ENCODE peak calls at places on chromosomes 13 and 19, in five cellular contexts. One of them, this sample, is unnamed.

GRCh38 chr13:65679240-65679639 is 1550.9 kb downstream of the PCDH9 start:
- DNase-seq in astrocyte of the spinal cord: peak; percentile 46
- DNase-seq in IMR-90: peak; percentile 54
- DNase-seq in CD8-positive, alpha-beta T cell: no peak
- DNase-seq in spleen: no peak
- DNase-seq in this sample: no peak

GRCh38 chr13:48125794-48126228 is 30.9 kb upstream of the MED4 start:
- DNase-seq in astrocyte of the spinal cord: peak; percentile 67
- DNase-seq in IMR-90: no peak
- DNase-seq in CD8-positive, alpha-beta T cell: no peak
- DNase-seq in spleen: no peak
- DNase-seq in this sample: no peak

GRCh38 chr19:43290568-43291359 is 21.4 kb upstream of the PSG9 start:
- DNase-seq in astrocyte of the spinal cord: peak; percentile 8
- DNase-seq in IMR-90: no peak
- DNase-seq in CD8-positive, alpha-beta T cell: no peak
- DNase-seq in spleen: no peak
- DNase-seq in this sample: no peak

GRCh38 chr13:87677334-87678234 is 6.4 kb downstream of the SLITRK5 start:
- DNase-seq in astrocyte of the spinal cord: peak; percentile 27
- DNase-seq in IMR-90: no peak
- DNase-seq in CD8-positive, alpha-beta T cell: no peak
- DNase-seq in spleen: peak; percentile 80
- DNase-seq in this sample: peak; percentile 21

GRCh38 chr13:80050252-80050651 is 290.7 kb downstream of the SPRY2 start:
- DNase-seq in astrocyte of the spinal cord: peak; percentile 62
- DNase-seq in IMR-90: peak; percentile 16
- DNase-seq in CD8-positive, alpha-beta T cell: no peak
- DNase-seq in spleen: no peak
- DNase-seq in this sample: no peak

GRCh38 chr13:95822303-95822702 is 145.4 kb downstream of the DNAJC3 start:
- DNase-seq in astrocyte of the spinal cord: no peak
- DNase-seq in IMR-90: no peak
- DNase-seq in CD8-positive, alpha-beta T cell: no peak
- DNase-seq in spleen: no peak
- DNase-seq in this sample: no peak

GRCh38 chr19:6677924-6678689 is 8.1 kb upstream of the TNFSF14 start:
- DNase-seq in astrocyte of the spinal cord: no peak
- DNase-seq in IMR-90: no peak
- DNase-seq in CD8-positive, alpha-beta T cell: peak; percentile 37
- DNase-seq in spleen: peak; percentile 82
- DNase-seq in this sample: peak; percentile 66

GRCh38 chr13:22103046-22103445 is 432.2 kb downstream of the FGF9 start:
- DNase-seq in astrocyte of the spinal cord: no peak
- DNase-seq in IMR-90: no peak
- DNase-seq in CD8-positive, alpha-beta T cell: no peak
- DNase-seq in spleen: no peak
- DNase-seq in this sample: no peak

GRCh38 chr19:43777163-43777700 is 3.5 kb downstream of the KCNN4 start:
- DNase-seq in astrocyte of the spinal cord: peak; percentile 73
- DNase-seq in IMR-90: peak; percentile 36
- DNase-seq in CD8-positive, alpha-beta T cell: no peak
- DNase-seq in spleen: peak; percentile 84
- DNase-seq in this sample: peak; percentile 62

GRCh38 chr19:7242601-7243258 is 51.5 kb downstream of the INSR start:
- DNase-seq in astrocyte of the spinal cord: peak; percentile 74
- DNase-seq in IMR-90: peak; percentile 64
- DNase-seq in CD8-positive, alpha-beta T cell: no peak
- DNase-seq in spleen: no peak
- DNase-seq in this sample: peak; percentile 56

GRCh38 chr13:96053003-96053703 is at the start of gene UGGT2:
- DNase-seq in astrocyte of the spinal cord: peak; percentile 94
- DNase-seq in IMR-90: peak; percentile 94
- DNase-seq in CD8-positive, alpha-beta T cell: peak; percentile 2
- DNase-seq in spleen: peak; percentile 94
- DNase-seq in this sample: peak; percentile 98

GRCh38 chr13:46751811-46752635 is 44.9 kb downstream of the ESD start:
- DNase-seq in astrocyte of the spinal cord: peak; percentile 43
- DNase-seq in IMR-90: peak; percentile 45
- DNase-seq in CD8-positive, alpha-beta T cell: peak; percentile 34
- DNase-seq in spleen: peak; percentile 77
- DNase-seq in this sample: peak; percentile 35

GRCh38 chr13:50153888-50154287 is 138.6 kb downstream of the KCNRG start:
- DNase-seq in astrocyte of the spinal cord: no peak
- DNase-seq in IMR-90: no peak
- DNase-seq in CD8-positive, alpha-beta T cell: no peak
- DNase-seq in spleen: no peak
- DNase-seq in this sample: no peak

GRCh38 chr19:36489920-36490415 is 607 bp upstream of the ZNF566 start:
- DNase-seq in astrocyte of the spinal cord: no peak
- DNase-seq in IMR-90: peak; percentile 95
- DNase-seq in CD8-positive, alpha-beta T cell: peak; percentile 59
- DNase-seq in spleen: peak; percentile 90
- DNase-seq in this sample: peak; percentile 86

GRCh38 chr19:35063940-35064818 is 22.7 kb downstream of the HPN start:
- DNase-seq in astrocyte of the spinal cord: peak; percentile 69
- DNase-seq in IMR-90: peak; percentile 84
- DNase-seq in CD8-positive, alpha-beta T cell: no peak
- DNase-seq in spleen: no peak
- DNase-seq in this sample: no peak

GRCh38 chr13:91185294-91185863 is 162.1 kb upstream of the MIR17HG start:
- DNase-seq in astrocyte of the spinal cord: peak; percentile 46
- DNase-seq in IMR-90: peak; percentile 0
- DNase-seq in CD8-positive, alpha-beta T cell: no peak
- DNase-seq in spleen: no peak
- DNase-seq in this sample: no peak

GRCh38 chr19:28208745-28209144 is 1004.2 kb downstream of the UQCRFS1 start:
- DNase-seq in astrocyte of the spinal cord: no peak
- DNase-seq in IMR-90: no peak
- DNase-seq in CD8-positive, alpha-beta T cell: no peak
- DNase-seq in spleen: no peak
- DNase-seq in this sample: no peak

GRCh38 chr13:26629260-26629659 is 71.8 kb downstream of the WASF3 start:
- DNase-seq in astrocyte of the spinal cord: no peak
- DNase-seq in IMR-90: no peak
- DNase-seq in CD8-positive, alpha-beta T cell: no peak
- DNase-seq in spleen: no peak
- DNase-seq in this sample: no peak

GRCh38 chr13:86085890-86086289 is 286.7 kb upstream of the SLITRK6 start:
- DNase-seq in astrocyte of the spinal cord: peak; percentile 6
- DNase-seq in IMR-90: no peak
- DNase-seq in CD8-positive, alpha-beta T cell: no peak
- DNase-seq in spleen: no peak
- DNase-seq in this sample: no peak

GRCh38 chr19:29967623-29968022 is 25.6 kb downstream of the URI1 start:
- DNase-seq in astrocyte of the spinal cord: peak; percentile 43
- DNase-seq in IMR-90: peak; percentile 37
- DNase-seq in CD8-positive, alpha-beta T cell: no peak
- DNase-seq in spleen: no peak
- DNase-seq in this sample: no peak

GRCh38 chr19:29965529-29965928 is 23.5 kb downstream of the URI1 start:
- DNase-seq in astrocyte of the spinal cord: peak; percentile 57
- DNase-seq in IMR-90: peak; percentile 88
- DNase-seq in CD8-positive, alpha-beta T cell: no peak
- DNase-seq in spleen: no peak
- DNase-seq in this sample: no peak

GRCh38 chr19:29963576-29963975 is 21.5 kb downstream of the URI1 start:
- DNase-seq in astrocyte of the spinal cord: no peak
- DNase-seq in IMR-90: no peak
- DNase-seq in CD8-positive, alpha-beta T cell: no peak
- DNase-seq in spleen: no peak
- DNase-seq in this sample: no peak

GRCh38 chr19:29964171-29964570 is 22.1 kb downstream of the URI1 start:
- DNase-seq in astrocyte of the spinal cord: no peak
- DNase-seq in IMR-90: peak; percentile 47
- DNase-seq in CD8-positive, alpha-beta T cell: no peak
- DNase-seq in spleen: no peak
- DNase-seq in this sample: no peak

GRCh38 chr19:29966594-29967249 is 24.7 kb downstream of the URI1 start:
- DNase-seq in astrocyte of the spinal cord: peak; percentile 47
- DNase-seq in IMR-90: peak; percentile 34
- DNase-seq in CD8-positive, alpha-beta T cell: no peak
- DNase-seq in spleen: no peak
- DNase-seq in this sample: no peak
- TF ChIP-seq CTCF in astrocyte of the spinal cord: peak; percentile 32
- TF ChIP-seq CTCF in IMR-90: peak; percentile 23
- TF ChIP-seq CTCF in CD8-positive, alpha-beta T cell: peak; percentile 29
- TF ChIP-seq CTCF in spleen: no peak
- TF ChIP-seq CTCF in this sample: no peak

DNA sequence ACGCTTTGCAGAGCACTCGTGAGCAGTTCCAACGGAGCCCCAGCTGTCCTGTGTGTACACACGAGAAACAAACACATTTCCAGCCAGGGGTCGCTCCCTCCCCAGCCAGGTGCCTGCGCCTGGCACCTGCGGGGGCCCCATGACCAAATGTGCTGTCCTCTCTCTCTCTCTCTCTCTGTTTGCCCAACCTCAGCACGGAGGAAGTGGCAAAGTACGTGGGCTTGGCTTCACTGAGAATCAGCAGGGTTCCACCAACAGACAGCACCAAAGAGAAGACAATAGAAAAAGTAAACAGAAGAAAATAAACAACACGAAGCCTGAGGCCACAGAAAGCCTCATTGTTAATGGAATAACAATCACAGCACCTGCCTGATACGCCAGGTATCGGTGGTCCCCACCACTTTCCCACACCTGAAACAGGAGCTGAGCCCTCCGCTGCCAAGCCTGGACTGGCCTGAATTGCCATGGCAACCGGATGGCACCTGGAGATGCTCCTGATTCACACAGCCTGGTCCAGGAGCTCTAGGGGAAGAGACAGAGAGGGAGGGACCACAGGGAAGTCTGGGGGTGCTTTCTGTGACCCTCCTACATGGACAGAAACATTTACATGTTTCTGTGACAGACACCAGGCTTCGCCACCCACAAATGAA is 103.9 kb upstream of the CACNA1A start:
- DNase-seq in astrocyte of the spinal cord: no peak
- DNase-seq in IMR-90: no peak
- DNase-seq in CD8-positive, alpha-beta T cell: no peak
- DNase-seq in spleen: peak; percentile 45
- DNase-seq in this sample: no peak
- TF ChIP-seq CTCF in astrocyte of the spinal cord: no peak
- TF ChIP-seq CTCF in IMR-90: no peak
- TF ChIP-seq CTCF in CD8-positive, alpha-beta T cell: no peak
- TF ChIP-seq CTCF in spleen: no peak
- TF ChIP-seq CTCF in this sample: no peak

GRCh38 chr13:33072282-33072681 is 56.1 kb downstream of the KL start:
- DNase-seq in astrocyte of the spinal cord: no peak
- DNase-seq in IMR-90: no peak
- DNase-seq in CD8-positive, alpha-beta T cell: no peak
- DNase-seq in spleen: no peak
- DNase-seq in this sample: no peak

GRCh38 chr13:33070713-33071112 is 54.5 kb downstream of the KL start:
- DNase-seq in astrocyte of the spinal cord: no peak
- DNase-seq in IMR-90: peak; percentile 19
- DNase-seq in CD8-positive, alpha-beta T cell: no peak
- DNase-seq in spleen: no peak
- DNase-seq in this sample: no peak

GRCh38 chr13:33066329-33066728 is 50.1 kb downstream of the KL start:
- DNase-seq in astrocyte of the spinal cord: no peak
- DNase-seq in IMR-90: no peak
- DNase-seq in CD8-positive, alpha-beta T cell: no peak
- DNase-seq in spleen: no peak
- DNase-seq in this sample: no peak

GRCh38 chr13:33072759-33073158 is 56.5 kb downstream of the KL start:
- DNase-seq in astrocyte of the spinal cord: no peak
- DNase-seq in IMR-90: no peak
- DNase-seq in CD8-positive, alpha-beta T cell: no peak
- DNase-seq in spleen: no peak
- DNase-seq in this sample: no peak

GRCh38 chr13:33069365-33069764 is 53.1 kb downstream of the KL start:
- DNase-seq in astrocyte of the spinal cord: no peak
- DNase-seq in IMR-90: no peak
- DNase-seq in CD8-positive, alpha-beta T cell: no peak
- DNase-seq in spleen: no peak
- DNase-seq in this sample: peak; percentile 25
- TF ChIP-seq CTCF in astrocyte of the spinal cord: no peak
- TF ChIP-seq CTCF in IMR-90: peak; percentile 14
- TF ChIP-seq CTCF in CD8-positive, alpha-beta T cell: no peak
- TF ChIP-seq CTCF in spleen: no peak
- TF ChIP-seq CTCF in this sample: peak; percentile 30

GRCh38 chr19:3782330-3782729 is 3.9 kb downstream of the MATK start:
- DNase-seq in astrocyte of the spinal cord: no peak
- DNase-seq in IMR-90: no peak
- DNase-seq in CD8-positive, alpha-beta T cell: no peak
- DNase-seq in spleen: no peak
- DNase-seq in this sample: no peak

GRCh38 chr19:3784607-3785463 is 1.3 kb downstream of the MATK start:
- DNase-seq in astrocyte of the spinal cord: no peak
- DNase-seq in IMR-90: no peak
- DNase-seq in CD8-positive, alpha-beta T cell: no peak
- DNase-seq in spleen: no peak
- DNase-seq in this sample: no peak

GRCh38 chr19:3782903-3783302 is 3.3 kb downstream of the MATK start:
- DNase-seq in astrocyte of the spinal cord: no peak
- DNase-seq in IMR-90: no peak
- DNase-seq in CD8-positive, alpha-beta T cell: no peak
- DNase-seq in spleen: no peak
- DNase-seq in this sample: no peak

GRCh38 chr19:3785464-3785937 is 680 bp downstream of the MATK start:
- DNase-seq in astrocyte of the spinal cord: no peak
- DNase-seq in IMR-90: no peak
- DNase-seq in CD8-positive, alpha-beta T cell: no peak
- DNase-seq in spleen: peak; percentile 77
- DNase-seq in this sample: no peak

GRCh38 chr19:3783660-3784584 is 2.3 kb downstream of the MATK start:
- DNase-seq in astrocyte of the spinal cord: no peak
- DNase-seq in IMR-90: no peak
- DNase-seq in CD8-positive, alpha-beta T cell: peak; percentile 30
- DNase-seq in spleen: peak; percentile 76
- DNase-seq in this sample: no peak
- TF ChIP-seq CTCF in astrocyte of the spinal cord: peak; percentile 15
- TF ChIP-seq CTCF in IMR-90: peak; percentile 8
- TF ChIP-seq CTCF in CD8-positive, alpha-beta T cell: peak; percentile 50
- TF ChIP-seq CTCF in spleen: peak; percentile 25
- TF ChIP-seq CTCF in this sample: no peak

DNA sequence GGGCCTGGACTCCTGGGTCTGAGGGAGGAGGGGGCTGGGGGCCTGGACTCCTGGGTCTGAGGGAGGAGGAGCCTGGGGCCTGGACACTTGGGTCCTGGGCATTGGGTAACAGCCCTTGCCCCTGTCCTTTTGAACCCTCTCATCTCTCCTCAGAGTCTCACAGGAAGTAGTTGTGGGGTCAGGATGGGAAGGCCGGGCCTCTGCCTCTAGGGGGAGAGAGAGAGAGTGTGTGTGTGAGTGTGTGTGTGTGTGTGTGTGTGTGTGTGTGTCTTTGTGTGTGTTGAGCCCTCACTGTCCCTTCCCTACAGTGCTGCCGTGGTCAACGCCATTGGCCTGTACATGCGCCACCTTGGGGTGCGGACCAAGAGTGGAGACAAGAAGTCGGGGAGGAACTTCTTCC is 10.9 kb downstream of the ARHGEF1 start:
- DNase-seq in astrocyte of the spinal cord: no peak
- DNase-seq in IMR-90: peak; percentile 38
- DNase-seq in CD8-positive, alpha-beta T cell: no peak
- DNase-seq in spleen: no peak
- DNase-seq in this sample: no peak
- TF ChIP-seq CTCF in astrocyte of the spinal cord: peak; percentile 16
- TF ChIP-seq CTCF in IMR-90: peak; percentile 18
- TF ChIP-seq CTCF in CD8-positive, alpha-beta T cell: no peak
- TF ChIP-seq CTCF in spleen: no peak
- TF ChIP-seq CTCF in this sample: no peak